ENCODE peak calls at places on chromosomes 12 and 14, in four cellular contexts. Y, G, O and M are unnamed samples.
A peak's percentile ranks its signal among the peaks of the same experiment; 100 is the strongest.

GRCh38 chr12:90940872-90941499 is 14.0 kb downstream of the CCER1 start:
- DNase-seq in O (peak; percentile 13), G (no peak), Y (no peak), M (no peak)

GRCh38 chr12:59937148-59937547 is 341.3 kb downstream of the SLC16A7 start:
- DNase-seq in O (no peak), Y (no peak), G (no peak), M (no peak)

GRCh38 chr14:37592288-37593274 is 2.5 kb downstream of the FOXA1 start:
- DNase-seq in O (no peak), Y (peak; percentile 44), G (no peak), M (no peak)

GRCh38 chr14:75752907-75753594 is 92.0 kb downstream of the TTLL5 start:
- DNase-seq in Y (no peak), G (no peak), O (no peak), M (no peak)

GRCh38 chr12:31363416-31363809 is 37.5 kb upstream of the SINHCAF start:
- DNase-seq in Y (no peak), O (no peak), G (no peak), M (no peak)

GRCh38 chr14:64960762-64961276 is 11.3 kb downstream of the RAB15 start:
- DNase-seq in G (no peak), Y (no peak), O (no peak), M (no peak)

GRCh38 chr12:118035194-118036041 is 18.9 kb downstream of the RFC5 start:
- DNase-seq in G (no peak), O (no peak), Y (peak; percentile 25), M (no peak)

GRCh38 chr12:99436584-99436983 is 211.0 kb upstream of the GARIN6 start:
- DNase-seq in Y (no peak), G (no peak), O (no peak), M (no peak)

GRCh38 chr12:14007638-14008037 is 26.2 kb upstream of the GRIN2B start:
- DNase-seq in Y (no peak), G (no peak), O (no peak), M (no peak)

GRCh38 chr12:89351489-89352241 is 636 bp downstream of the DUSP6 start:
- DNase-seq in O (peak; percentile 71), Y (peak; percentile 51), G (no peak), M (no peak)

GRCh38 chr14:98069712-98070133 is 1202.3 kb downstream of the BCL11B start:
- DNase-seq in Y (no peak), G (no peak), O (no peak), M (no peak)

GRCh38 chr14:96349286-96350075 is 13.7 kb downstream of the ATG2B start:
- DNase-seq in Y (no peak), G (no peak), O (no peak), M (no peak)

GRCh38 chr14:67618617-67619063 is 1.1 kb upstream of the ARG2 start:
- DNase-seq in Y (peak; percentile 35), O (peak; percentile 71), G (no peak), M (no peak)

GRCh38 chr14:85421166-85421877 is 108.6 kb upstream of the FLRT2 start:
- DNase-seq in O (no peak), Y (no peak), G (no peak), M (no peak)

GRCh38 chr14:99735189-99736135 is 51.4 kb downstream of the CYP46A1 start:
- DNase-seq in Y (no peak), G (no peak), O (no peak), M (no peak)

GRCh38 chr14:48504921-48505320 is 829.5 kb upstream of the MDGA2 start:
- DNase-seq in G (no peak), O (no peak), Y (no peak), M (no peak)

GRCh38 chr14:89533136-89533535 is 116.1 kb upstream of the FOXN3 start:
- DNase-seq in O (no peak), G (no peak), Y (no peak), M (no peak)

GRCh38 chr14:56181666-56182065 is 63.5 kb downstream of the PELI2 start:
- DNase-seq in G (no peak), O (no peak), Y (peak; percentile 99), M (no peak)

GRCh38 chr12:57627504-57628279 is 5.3 kb downstream of the B4GALNT1 start:
- DNase-seq in O (peak; percentile 42), Y (no peak), G (no peak), M (no peak)

GRCh38 chr14:70942342-70942706 is 35.1 kb downstream of the PCNX1 start:
- DNase-seq in O (no peak), Y (no peak), G (no peak), M (peak; percentile 1)

GRCh38 chr12:24861751-24862575 is 86.9 kb downstream of the BCAT1 start:
- DNase-seq in O (no peak), G (no peak), Y (no peak), M (no peak)

GRCh38 chr12:90958995-90959394 is 4.0 kb upstream of the CCER1 start:
- DNase-seq in G (no peak), O (no peak), Y (no peak), M (no peak)